ENCODE peak calls at places on chromosomes 4 and X, in nine cellular contexts. I, P, Y, C, W, F, Z, H and X are unnamed samples.

GRCh38 chr4:93897559-93897958 is 69.0 kb downstream of the ATOH1 start:
- DNase-seq in I (no peak), P (no peak), Y (no peak), C (no peak), W (no peak), F (no peak), Z (no peak), H (no peak), X (no peak)

GRCh38 chrX:9865804-9866471 is 79.7 kb downstream of the SHROOM2 start:
- DNase-seq in I (no peak), P (no peak), Y (no peak), C (no peak), W (no peak), F (no peak), Z (no peak), H (no peak), X (no peak)

GRCh38 chr4:184574861-184575260 is 74.4 kb downstream of the CASP3 start:
- DNase-seq in I (no peak), P (no peak), Y (no peak), C (no peak), W (no peak), F (no peak), Z (no peak), H (no peak), X (no peak)

GRCh38 chrX:19893722-19894121 is 6.3 kb upstream of the SH3KBP1 start:
- DNase-seq in I (no peak), P (no peak), Y (no peak), C (no peak), W (no peak), F (no peak), Z (no peak), H (no peak), X (no peak)

GRCh38 chr4:2220016-2220620 is 21.8 kb downstream of the HAUS3 start:
- DNase-seq in I (peak), P (peak), Y (peak), C (peak), W (no peak), F (peak), Z (peak), H (peak), X (peak)

GRCh38 chr4:10063544-10064300 is 42.4 kb upstream of the SLC2A9 start:
- DNase-seq in I (no peak), P (no peak), Y (peak), C (peak), W (peak), F (no peak), Z (peak), H (no peak), X (peak)

GRCh38 chr4:101707596-101707995 is 82.9 kb upstream of the BANK1 start:
- DNase-seq in I (no peak), P (no peak), Y (no peak), C (no peak), W (no peak), F (no peak), Z (no peak), H (no peak), X (no peak)

GRCh38 chr4:47031713-47032404 is 492 bp downstream of the GABRB1 start:
- DNase-seq in I (no peak), P (no peak), Y (no peak), C (no peak), W (no peak), F (peak), Z (peak), H (no peak), X (no peak)

GRCh38 chr4:41135761-41136160 is 78.6 kb downstream of the APBB2 start:
- DNase-seq in I (no peak), P (no peak), Y (no peak), C (no peak), W (no peak), F (peak), Z (no peak), H (no peak), X (no peak)

GRCh38 chr4:175054980-175055379 is 136.8 kb downstream of the ADAM29 start:
- DNase-seq in I (no peak), P (no peak), Y (no peak), C (no peak), W (no peak), F (no peak), Z (no peak), H (no peak), X (no peak)

GRCh38 chrX:119067023-119067739 is 5.6 kb upstream of the CT47C1 start:
- DNase-seq in I (peak), P (peak), Y (peak), C (peak), W (no peak), F (peak), Z (peak), H (no peak), X (no peak)
- TF ChIP-seq CTCF in I (peak), P (peak), Y (peak), C (peak), W (peak), F (peak), Z (peak), H (peak), X (peak)

GRCh38 chrX:107673933-107674479 is 45.7 kb downstream of the PRPS1 start:
- DNase-seq in I (no peak), P (peak), Y (peak), C (peak), W (peak), F (peak), Z (peak), H (no peak), X (no peak)
- TF ChIP-seq CTCF in I (no peak), P (no peak), Y (no peak), C (no peak), W (no peak), F (no peak), Z (no peak), H (no peak), X (no peak)

DNA sequence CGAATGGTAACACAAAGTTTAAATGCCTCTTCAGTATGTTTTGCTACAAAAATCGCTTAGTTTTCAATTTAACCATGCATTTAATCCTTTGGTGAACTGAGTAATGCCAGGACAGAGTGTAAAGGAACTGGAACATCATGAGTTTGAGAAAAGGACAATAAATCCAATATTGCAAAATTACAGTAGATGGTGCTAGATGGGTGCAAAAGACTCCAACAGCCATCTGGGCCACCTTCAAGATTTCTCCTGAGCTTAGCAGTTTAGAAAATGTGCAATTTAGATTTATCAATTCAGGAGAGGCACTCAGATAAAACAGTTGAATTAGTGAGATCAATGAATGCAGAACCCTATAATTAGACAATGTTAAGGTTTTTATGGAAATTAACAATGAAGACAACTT is 33.2 kb upstream of the MID1IP1 start:
- DNase-seq in I (peak), P (no peak), Y (no peak), C (no peak), W (no peak), F (no peak), Z (no peak), H (no peak), X (no peak)
- TF ChIP-seq CTCF in I (peak), P (peak), Y (peak), C (peak), W (peak), F (peak), Z (no peak), H (no peak), X (peak)

DNA sequence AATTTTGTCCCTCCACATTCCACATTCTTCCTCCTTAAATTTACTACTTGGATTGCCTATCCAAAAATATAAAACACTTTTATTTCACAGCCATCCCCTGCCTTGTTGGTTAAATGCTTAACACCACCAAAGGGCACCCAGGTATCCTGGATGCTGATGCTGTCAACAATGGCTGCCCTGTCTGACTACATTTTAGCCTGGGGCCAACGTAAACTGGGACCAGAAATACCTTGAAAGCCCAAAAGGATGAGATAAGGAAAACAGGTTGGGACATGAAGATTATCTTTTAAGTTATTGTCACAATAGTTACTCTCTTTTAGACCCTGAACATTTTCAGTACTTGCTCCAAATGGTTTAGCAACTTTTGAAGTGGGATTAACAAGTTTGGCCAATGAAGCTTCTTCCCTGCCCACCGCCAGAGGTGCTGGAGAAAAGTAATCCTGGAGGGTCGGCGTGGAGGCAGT is 775 bp upstream of the YIPF6 start:
- DNase-seq in I (no peak), P (no peak), Y (no peak), C (no peak), W (no peak), F (no peak), Z (no peak), H (no peak), X (no peak)
- TF ChIP-seq CTCF in I (no peak), P (no peak), Y (no peak), C (no peak), W (no peak), F (no peak), Z (no peak), H (no peak), X (peak)

DNA sequence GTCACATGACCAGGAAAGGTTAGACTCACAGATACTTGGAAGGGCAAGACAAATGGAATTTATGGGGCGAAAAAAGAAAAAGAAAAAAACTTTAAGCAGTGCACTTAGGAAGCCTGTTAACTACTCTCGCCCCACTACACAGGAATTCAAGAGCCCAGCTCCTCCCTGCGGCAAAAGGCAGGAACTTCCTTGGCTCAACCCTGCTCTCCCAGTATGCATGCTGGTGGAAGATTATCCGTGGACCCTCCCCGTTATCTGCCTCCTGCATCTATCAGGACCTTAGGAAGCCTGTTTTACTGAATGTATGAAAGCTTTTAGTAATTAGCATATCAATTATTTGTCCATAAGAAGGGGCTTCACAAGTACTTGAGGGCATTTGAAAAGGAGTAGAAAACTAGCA is 40.1 kb upstream of the RPA4 start:
- DNase-seq in I (no peak), P (no peak), Y (no peak), C (no peak), W (no peak), F (no peak), Z (peak), H (no peak), X (no peak)
- TF ChIP-seq CTCF in I (no peak), P (no peak), Y (no peak), C (no peak), W (no peak), F (no peak), Z (peak), H (no peak), X (peak)

DNA sequence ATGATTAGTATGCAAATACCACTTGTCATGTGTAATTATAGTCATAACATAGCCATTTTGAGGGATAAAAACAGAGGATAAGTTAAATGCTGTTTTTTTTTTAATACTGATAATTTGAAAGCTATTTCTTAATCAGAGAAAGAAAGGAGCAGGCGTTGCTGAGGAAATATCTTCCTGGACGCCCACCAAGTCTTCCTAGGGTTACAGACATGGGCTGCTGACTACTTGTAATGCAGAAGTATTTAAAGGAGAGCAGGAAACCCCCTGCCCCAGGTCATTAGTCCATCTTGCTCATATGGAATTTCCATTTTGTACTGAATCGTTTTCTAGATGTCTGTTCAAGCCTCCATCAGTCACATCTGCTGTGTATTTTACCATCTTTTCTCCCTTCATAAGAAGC is 176.2 kb downstream of the ADGRL3 start:
- DNase-seq in I (no peak), P (no peak), Y (no peak), C (peak), W (no peak), F (no peak), Z (no peak), H (no peak), X (no peak)
- TF ChIP-seq CTCF in I (no peak), P (no peak), Y (no peak), C (no peak), W (no peak), F (no peak), Z (no peak), H (no peak), X (no peak)

GRCh38 chr4:116849620-116850019 is 235.8 kb downstream of the TRAM1L1 start:
- DNase-seq in I (no peak), P (no peak), Y (no peak), C (no peak), W (no peak), F (no peak), Z (no peak), H (no peak), X (no peak)
- TF ChIP-seq CTCF in I (no peak), P (no peak), Y (no peak), C (no peak), W (no peak), F (no peak), Z (no peak), H (no peak), X (peak)

GRCh38 chrX:66902081-66902480 is 263.2 kb upstream of the EDA2R start:
- DNase-seq in I (no peak), P (no peak), Y (no peak), C (no peak), W (no peak), F (no peak), Z (no peak), H (no peak), X (no peak)

DNA sequence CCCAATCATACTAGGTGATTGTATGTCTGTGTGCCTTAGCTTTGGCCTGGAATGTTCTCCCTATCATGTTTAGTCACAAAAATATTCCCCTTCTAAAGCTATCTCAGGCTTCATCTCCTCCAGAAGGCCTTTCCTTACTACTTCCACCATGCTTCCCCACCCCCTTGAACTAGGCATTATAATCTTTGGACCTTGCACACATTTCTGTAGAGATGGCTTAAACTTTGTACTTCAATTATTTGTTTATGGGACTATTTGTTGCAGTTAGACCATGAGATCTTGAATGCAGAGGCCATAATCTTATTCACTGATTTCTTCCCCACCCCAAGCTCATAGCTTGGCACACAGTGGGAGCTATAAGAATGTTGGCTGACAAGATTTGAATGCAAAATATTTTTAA is 262.0 kb upstream of the EDA2R start:
- DNase-seq in I (no peak), P (no peak), Y (no peak), C (no peak), W (no peak), F (no peak), Z (no peak), H (no peak), X (no peak)
- TF ChIP-seq CTCF in I (no peak), P (no peak), Y (no peak), C (no peak), W (no peak), F (no peak), Z (no peak), H (no peak), X (no peak)

GRCh38 chr4:106263594-106264330 is 52.2 kb downstream of the TBCK start:
- DNase-seq in I (no peak), P (no peak), Y (no peak), C (no peak), W (no peak), F (no peak), Z (no peak), H (no peak), X (no peak)

GRCh38 chr4:106264331-106264728 is 51.7 kb downstream of the TBCK start:
- DNase-seq in I (no peak), P (no peak), Y (no peak), C (no peak), W (no peak), F (no peak), Z (no peak), H (no peak), X (no peak)

GRCh38 chr4:106261980-106262379 is 54.0 kb downstream of the TBCK start:
- DNase-seq in I (no peak), P (no peak), Y (no peak), C (no peak), W (no peak), F (no peak), Z (no peak), H (no peak), X (no peak)

GRCh38 chr4:106268731-106269272 is 47.2 kb downstream of the TBCK start:
- DNase-seq in I (no peak), P (no peak), Y (no peak), C (no peak), W (no peak), F (no peak), Z (no peak), H (no peak), X (no peak)

DNA sequence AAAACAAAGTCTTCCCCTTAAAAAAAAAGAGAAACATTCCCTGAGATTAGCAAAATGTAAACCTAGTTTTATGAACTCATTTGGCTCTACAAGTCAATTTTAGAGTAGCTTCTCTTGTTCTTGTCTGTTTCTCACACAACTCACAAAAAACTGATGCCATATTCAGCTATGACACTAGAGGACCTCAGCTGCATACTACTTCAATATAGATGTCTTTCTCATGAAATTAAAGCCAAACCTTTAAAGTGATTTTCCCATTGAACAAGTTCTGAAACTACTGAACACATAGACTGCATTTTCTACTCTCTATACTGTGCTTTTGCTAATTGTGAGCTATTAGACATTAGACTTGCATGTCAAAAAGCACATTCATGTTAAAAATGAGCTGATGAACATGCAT is 49.8 kb downstream of the TBCK start:
- DNase-seq in I (peak), P (no peak), Y (no peak), C (no peak), W (no peak), F (no peak), Z (no peak), H (no peak), X (no peak)
- TF ChIP-seq CTCF in I (peak), P (peak), Y (peak), C (peak), W (peak), F (peak), Z (peak), H (no peak), X (peak)

DNA sequence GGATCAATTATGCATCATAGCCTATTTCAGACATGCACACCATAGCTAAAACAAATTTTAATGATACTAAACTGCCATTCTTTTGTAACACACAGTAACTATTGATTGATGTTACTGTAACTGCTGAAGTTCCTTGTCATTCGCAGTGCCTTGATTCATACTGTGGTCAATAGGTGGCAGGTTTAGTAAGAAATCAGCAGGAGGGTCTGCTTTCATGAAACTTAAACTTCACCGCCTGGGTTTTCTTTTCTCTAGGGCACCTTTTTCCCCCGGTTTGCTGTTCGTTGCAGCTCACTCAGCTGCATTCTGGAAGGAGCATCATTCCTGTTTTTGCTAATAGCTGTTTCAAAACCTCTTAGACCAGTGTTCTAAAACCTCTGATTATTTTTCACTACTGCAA is 88.1 kb downstream of the RPA4 start:
- DNase-seq in I (no peak), P (no peak), Y (no peak), C (no peak), W (no peak), F (no peak), Z (no peak), H (no peak), X (no peak)
- TF ChIP-seq CTCF in I (no peak), P (no peak), Y (no peak), C (no peak), W (no peak), F (no peak), Z (no peak), H (no peak), X (peak)